ENCODE peak calls at places on chromosomes 4 and X, in six cellular contexts. Y is stomach, V is sigmoid colon, W is upper lobe of left lung, A is heart right ventricle, Z is fibroblast of the aortic adventitia. K is an unnamed sample.

GRCh38 chrX:155767101-155767878 is 113.9 kb upstream of the VAMP7 start:
- DNase-seq in Y (peak; percentile 47), V (peak; percentile 71), W (peak; percentile 35), A (peak; percentile 73), Z (peak; percentile 67), K (no peak)

GRCh38 chr4:21447320-21448055 is 501.1 kb downstream of the KCNIP4 start:
- DNase-seq in Y (no peak), V (no peak), W (no peak), A (no peak), Z (no peak), K (no peak)

GRCh38 chr4:75229783-75230570 is 284.2 kb downstream of the RCHY1 start:
- DNase-seq in Y (no peak), V (no peak), W (no peak), A (no peak), Z (no peak), K (no peak)

GRCh38 chr4:11505225-11505971 is 76.7 kb upstream of the HS3ST1 start:
- DNase-seq in Y (peak; percentile 57), V (no peak), W (no peak), A (no peak), Z (peak; percentile 56), K (no peak)

GRCh38 chr4:145451895-145452294 is 29.8 kb upstream of the SMAD1 start:
- DNase-seq in Y (no peak), V (no peak), W (no peak), A (no peak), Z (no peak), K (no peak)

GRCh38 chr4:138553001-138553845 is 311.1 kb upstream of the SLC7A11 start:
- DNase-seq in Y (no peak), V (no peak), W (no peak), A (no peak), Z (no peak), K (no peak)

GRCh38 chrX:119753639-119754257 is 4.6 kb upstream of the SOWAHD start:
- DNase-seq in Y (no peak), V (no peak), W (no peak), A (no peak), Z (peak; percentile 47), K (no peak)

GRCh38 chrX:138777230-138777629 is 65.7 kb upstream of the FGF13 start:
- DNase-seq in Y (no peak), V (no peak), W (no peak), A (no peak), Z (no peak), K (no peak)

GRCh38 chrX:24387724-24388123 is 27.3 kb downstream of the SUPT20HL1 start:
- DNase-seq in Y (no peak), V (no peak), W (no peak), A (no peak), Z (no peak), K (no peak)

GRCh38 chrX:154051210-154051810 is 31.6 kb upstream of the IRAK1 start:
- DNase-seq in Y (peak; percentile 82), V (peak; percentile 83), W (peak; percentile 65), A (peak; percentile 69), Z (peak; percentile 78), K (peak; percentile 62)

GRCh38 chr4:153603258-153603657 is 80.8 kb upstream of the TLR2 start:
- DNase-seq in Y (no peak), V (no peak), W (no peak), A (no peak), Z (no peak), K (no peak)

GRCh38 chr4:88881227-88881569 is 175.8 kb downstream of the FAM13A start:
- DNase-seq in Y (no peak), V (no peak), W (no peak), A (no peak), Z (no peak), K (no peak)

GRCh38 chrX:32530802-32531403 is 680.4 kb downstream of the DMD start:
- DNase-seq in Y (no peak), V (no peak), W (no peak), A (no peak), Z (peak; percentile 50), K (peak; percentile 12)

GRCh38 chrX:103584606-103585005 is 709 bp upstream of the TCEAL4 start:
- DNase-seq in Y (no peak), V (no peak), W (no peak), A (no peak), Z (no peak), K (no peak)

GRCh38 chrX:43065978-43066377 is 288.0 kb upstream of the PPP1R2C start:
- DNase-seq in Y (no peak), V (no peak), W (no peak), A (no peak), Z (no peak), K (no peak)

GRCh38 chr4:1598206-1598605 is 85.9 kb downstream of the FAM53A start:
- DNase-seq in Y (no peak), V (peak; percentile 57), W (no peak), A (no peak), Z (no peak), K (no peak)

GRCh38 chr4:143381171-143382118 is 44.8 kb downstream of the GAB1 start:
- DNase-seq in Y (peak; percentile 85), V (peak; percentile 96), W (peak; percentile 78), A (peak; percentile 91), Z (peak; percentile 86), K (no peak)

GRCh38 chrX:153495362-153495751 is 577 bp downstream of the BGN start:
- DNase-seq in Y (no peak), V (no peak), W (no peak), A (no peak), Z (peak; percentile 66), K (no peak)

GRCh38 chr4:41400296-41400695 is 137.7 kb upstream of the LIMCH1 start:
- DNase-seq in Y (no peak), V (no peak), W (no peak), A (no peak), Z (peak; percentile 36), K (no peak)

GRCh38 chr4:54657556-54658313 is at the start of gene KIT:
- DNase-seq in Y (peak; percentile 57), V (peak; percentile 71), W (peak; percentile 29), A (peak; percentile 12), Z (no peak), K (peak; percentile 17)

GRCh38 chrX:68084765-68085164 is 348.5 kb downstream of the OPHN1 start:
- DNase-seq in Y (no peak), V (no peak), W (no peak), A (peak; percentile 3), Z (peak; percentile 80), K (no peak)

GRCh38 chr4:124530464-124531077 is 182.0 kb downstream of the ANKRD50 start:
- DNase-seq in Y (no peak), V (no peak), W (no peak), A (no peak), Z (no peak), K (no peak)

GRCh38 chrX:25158635-25159034 is 142.9 kb upstream of the ARX start:
- DNase-seq in Y (no peak), V (no peak), W (no peak), A (no peak), Z (peak; percentile 25), K (no peak)

GRCh38 chrX:10755477-10756334 is 135.3 kb upstream of the MID1 start:
- DNase-seq in Y (no peak), V (no peak), W (no peak), A (no peak), Z (peak; percentile 86), K (no peak)

GRCh38 chr4:110508827-110509446 is 33.0 kb downstream of the ENPEP start:
- DNase-seq in Y (no peak), V (no peak), W (no peak), A (no peak), Z (peak; percentile 68), K (peak; percentile 28)
- TF ChIP-seq CTCF in Y (peak; percentile 10), V (no peak), W (no peak), A (peak; percentile 18), Z (peak; percentile 53), K (peak; percentile 47)

GRCh38 chr4:24912252-24913098 is at the start of gene CCDC149:
- DNase-seq in Y (peak; percentile 89), V (peak; percentile 84), W (peak; percentile 89), A (peak; percentile 70), Z (peak; percentile 50), K (peak; percentile 39)
- TF ChIP-seq CTCF in Y (no peak), V (no peak), W (no peak), A (no peak), Z (no peak), K (no peak)

DNA sequence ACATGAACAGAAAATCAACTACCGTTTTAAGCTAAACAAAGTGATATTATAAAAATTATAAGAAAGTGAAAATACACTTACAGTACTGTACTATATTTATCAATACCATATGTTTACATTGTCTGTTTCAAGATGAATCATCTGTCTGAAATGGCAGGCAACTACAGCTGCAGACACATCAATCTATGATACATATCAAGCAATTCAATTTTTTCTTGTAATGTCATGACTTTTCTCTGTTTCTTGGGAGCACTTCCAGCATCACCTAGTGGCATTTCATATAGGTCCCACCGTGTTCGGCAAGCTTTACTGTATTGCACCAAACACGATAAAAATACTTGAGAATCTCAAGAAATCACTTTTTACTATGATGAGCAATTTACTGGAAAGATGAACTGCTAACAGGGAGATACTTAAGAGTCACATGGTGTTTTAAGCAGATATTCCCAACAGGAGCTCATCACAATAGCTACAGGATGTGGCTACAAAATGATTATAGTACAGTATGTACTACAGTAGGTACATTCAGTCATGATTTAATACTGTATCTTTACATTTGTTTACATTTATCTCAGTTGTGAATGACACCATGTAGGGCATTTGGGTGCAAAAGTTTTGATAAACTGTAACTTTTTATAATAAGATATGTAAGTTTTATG is 207.4 kb downstream of the ADAM29 start:
- DNase-seq in Y (no peak), V (no peak), W (no peak), A (no peak), Z (no peak), K (no peak)
- TF ChIP-seq CTCF in Y (no peak), V (no peak), W (no peak), A (no peak), Z (no peak), K (no peak)

GRCh38 chr4:82801910-82802521 is 3.4 kb upstream of the SCD5 start:
- DNase-seq in Y (peak; percentile 43), V (no peak), W (no peak), A (no peak), Z (peak; percentile 60), K (no peak)
- TF ChIP-seq CTCF in Y (peak; percentile 26), V (peak; percentile 29), W (no peak), A (no peak), Z (peak; percentile 61), K (peak; percentile 51)

DNA sequence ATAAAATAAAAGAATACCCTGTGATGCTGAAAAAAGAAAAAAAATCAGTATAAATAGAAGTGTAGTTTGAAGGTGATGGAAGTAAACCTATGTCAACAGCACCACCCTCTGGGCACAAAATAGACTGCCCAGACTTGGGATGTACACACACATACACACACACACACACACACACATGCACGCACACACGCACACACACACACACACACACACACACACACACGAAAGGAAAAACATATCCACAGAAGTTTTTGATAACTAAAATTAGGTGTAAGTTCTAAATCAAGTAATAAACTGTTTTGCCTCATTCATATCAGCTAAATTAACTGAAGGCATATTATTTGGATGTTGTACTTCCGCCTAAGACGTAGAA is 40.5 kb downstream of the ANXA5 start:
- DNase-seq in Y (peak; percentile 26), V (no peak), W (peak; percentile 47), A (peak; percentile 60), Z (peak; percentile 88), K (peak; percentile 13)
- TF ChIP-seq CTCF in Y (no peak), V (peak; percentile 34), W (no peak), A (no peak), Z (peak; percentile 57), K (peak; percentile 47)

GRCh38 chrX:318739-319578 is at the start of gene GTPBP6:
- DNase-seq in Y (peak; percentile 99), V (peak; percentile 100), W (peak; percentile 100), A (peak; percentile 100), Z (peak; percentile 99), K (peak; percentile 95)
- TF ChIP-seq CTCF in Y (no peak), V (no peak), W (no peak), A (no peak), Z (peak; percentile 3), K (peak; percentile 37)

GRCh38 chr4:184906480-184907097 is 80.8 kb upstream of the ACSL1 start:
- DNase-seq in Y (no peak), V (no peak), W (no peak), A (no peak), Z (no peak), K (no peak)
- TF ChIP-seq CTCF in Y (no peak), V (no peak), W (no peak), A (no peak), Z (no peak), K (no peak)

K was measured in GM10248.